ENCODE peak calls at places on chromosomes 6 and 20, in four cellular contexts. P is IMR-90, U is stomach, F is transverse colon. Z is an unnamed sample.

GRCh38 chr6:38573800-38574395 is 65.8 kb downstream of the BTBD9 start:
- DNase-seq in U (no peak), F (no peak), P (peak), Z (no peak)

GRCh38 chr6:110938176-110938575 is 20.3 kb upstream of the GTF3C6 start:
- DNase-seq in U (no peak), F (no peak), P (peak), Z (no peak)

GRCh38 chr6:25942561-25943147 is 12.2 kb upstream of the SLC17A2 start:
- DNase-seq in P (peak), U (no peak), F (no peak), Z (no peak)

GRCh38 chr20:237479-237878 is 10.4 kb downstream of the DEFB129 start:
- DNase-seq in U (no peak), F (peak), P (peak), Z (no peak)

GRCh38 chr6:29071831-29072723 is 15.0 kb downstream of the OR2B3 start:
- DNase-seq in P (no peak), F (peak), U (no peak), Z (no peak)

GRCh38 chr20:11694467-11694866 is 223.2 kb upstream of the BTBD3 start:
- DNase-seq in U (no peak), P (no peak), F (no peak), Z (no peak)

GRCh38 chr6:158708239-158708638 is 58.4 kb downstream of the SYTL3 start:
- DNase-seq in P (peak), U (peak), F (no peak), Z (peak)

GRCh38 chr20:1674361-1674760 is 16.8 kb upstream of the SIRPG start:
- DNase-seq in P (no peak), U (peak), F (peak), Z (no peak)

GRCh38 chr6:3377536-3378397 is 79.1 kb downstream of the SLC22A23 start:
- DNase-seq in P (peak), F (no peak), U (no peak), Z (peak)

GRCh38 chr20:41443667-41444066 is 77.0 kb upstream of the EMILIN3 start:
- DNase-seq in U (no peak), F (no peak), P (no peak), Z (no peak)

GRCh38 chr6:56947931-56948330 is 7.0 kb upstream of the BEND6 start:
- DNase-seq in P (no peak), F (no peak), U (no peak), Z (no peak)

GRCh38 chr20:41173791-41174341 is 36.5 kb downstream of the PLCG1 start:
- DNase-seq in P (no peak), U (peak), F (peak), Z (no peak)

GRCh38 chr6:168412456-168412855 is 28.5 kb upstream of the SMOC2 start:
- DNase-seq in U (no peak), P (no peak), F (no peak), Z (no peak)

GRCh38 chr20:15742627-15743026 is 830.6 kb downstream of the KIF16B start:
- DNase-seq in U (no peak), P (no peak), F (no peak), Z (no peak)

GRCh38 chr20:54549523-54550326 is 74.3 kb downstream of the DOK5 start:
- DNase-seq in U (no peak), F (no peak), P (peak), Z (no peak)

DNA sequence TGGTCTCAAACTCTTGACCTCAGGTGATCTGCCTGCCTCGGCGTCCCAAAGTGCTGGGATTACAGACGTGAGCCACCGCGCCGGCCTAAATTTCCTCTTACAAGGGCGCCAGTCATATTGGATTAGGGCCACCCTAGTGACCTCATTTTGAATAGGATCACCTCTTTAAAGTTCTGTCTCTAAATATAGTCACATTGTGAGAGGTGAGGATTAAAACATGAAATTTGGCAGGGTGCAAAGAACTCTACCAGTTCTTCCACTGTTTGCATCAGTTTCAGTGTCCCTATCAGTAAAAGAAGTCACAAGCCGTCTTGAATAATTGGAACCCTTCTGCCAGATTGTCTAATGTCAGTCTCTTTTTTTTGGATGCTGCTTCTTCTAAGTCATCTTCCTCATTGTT is 56.6 kb downstream of the NCOA3 start:
- DNase-seq in P (no peak), F (no peak), U (no peak), Z (no peak)
- H3K27ac ChIP-seq in P (no peak), F (peak), U (no peak), Z (peak)

GRCh38 chr6:105785412-105785811 is 300.7 kb upstream of the PRDM1 start:
- DNase-seq in U (no peak), F (no peak), P (no peak), Z (no peak)

GRCh38 chr6:105781248-105781647 is 304.9 kb upstream of the PRDM1 start:
- DNase-seq in U (no peak), P (no peak), F (no peak), Z (no peak)

GRCh38 chr6:105784179-105784578 is 302.0 kb upstream of the PRDM1 start:
- DNase-seq in P (no peak), U (no peak), F (no peak), Z (no peak)

GRCh38 chr6:105781905-105782304 is 304.2 kb upstream of the PRDM1 start:
- DNase-seq in F (no peak), P (no peak), U (no peak), Z (no peak)

DNA sequence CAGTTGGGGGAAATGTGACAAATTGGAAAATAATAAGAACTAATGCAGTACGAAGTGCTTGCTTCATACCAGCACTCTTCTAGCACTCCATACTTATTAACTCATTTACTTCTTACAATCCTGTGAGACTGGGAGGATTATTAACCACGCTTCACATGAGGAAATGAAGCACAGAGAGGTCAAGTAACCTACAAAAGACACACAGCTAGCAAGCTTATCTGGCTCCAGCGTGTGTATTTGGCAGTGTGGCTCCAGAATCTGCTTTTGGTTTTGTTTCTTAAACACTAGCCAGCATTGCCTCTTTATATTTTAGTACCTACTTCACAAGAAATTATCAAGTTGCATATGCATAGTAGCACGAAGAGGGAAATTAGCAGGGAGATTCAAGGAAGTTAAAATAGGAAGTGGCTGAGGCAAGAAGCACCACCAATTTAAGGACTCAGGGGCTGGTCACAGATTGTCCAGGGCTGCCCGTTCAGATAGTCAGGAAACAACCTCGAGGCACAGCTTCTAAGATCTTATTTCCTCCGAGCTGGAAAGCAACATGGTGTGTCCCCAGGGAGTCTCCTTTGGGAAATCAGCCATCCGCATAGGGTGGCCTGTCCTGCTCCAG is 302.7 kb upstream of the PRDM1 start:
- DNase-seq in F (no peak), U (no peak), P (no peak), Z (no peak)
- TF ChIP-seq POLR2A in F (no peak), U (no peak), P (no peak), Z (no peak)

GRCh38 chr6:112087916-112088315 is 525 bp downstream of the FAM229B start:
- DNase-seq in U (no peak), F (no peak), P (peak), Z (no peak)
- H3K27ac ChIP-seq in U (peak), F (peak), P (no peak), Z (peak)

GRCh38 chr6:148743476-148743875 is 3.4 kb upstream of the UST start:
- DNase-seq in F (no peak), P (no peak), U (no peak), Z (no peak)
- TF ChIP-seq POLR2A in F (no peak), P (no peak), U (no peak), Z (no peak)

GRCh38 chr20:39269031-39269461 is 306.9 kb downstream of the DHX35 start:
- DNase-seq in U (peak), P (peak), F (peak), Z (peak)

GRCh38 chr20:39269493-39270217 is 307.5 kb downstream of the DHX35 start:
- DNase-seq in P (no peak), F (no peak), U (no peak), Z (no peak)

GRCh38 chr20:39271205-39271604 is 309.1 kb downstream of the DHX35 start:
- DNase-seq in U (no peak), P (no peak), F (no peak), Z (peak)

GRCh38 chr20:39266989-39267388 is 304.8 kb downstream of the DHX35 start:
- DNase-seq in F (no peak), U (no peak), P (no peak), Z (no peak)

GRCh38 chr20:39268566-39268965 is 306.4 kb downstream of the DHX35 start:
- DNase-seq in F (no peak), P (no peak), U (no peak), Z (no peak)
- H3K27ac ChIP-seq in F (no peak), P (no peak), U (no peak), Z (no peak)

GRCh38 chr6:123332070-123332469 is 304.7 kb downstream of the TRDN start:
- DNase-seq in U (no peak), P (no peak), F (no peak), Z (no peak)
- TF ChIP-seq POLR2A in U (no peak), P (no peak), F (no peak), Z (no peak)